ENCODE peak calls at places on chromosomes 3 and 15, in six cellular contexts. H, S, X, K, O and P are unnamed samples. For H3K4me1, the result is how much of the 10 kb centered on the place peaks cover.

GRCh38 chr15:88299502-88299901 is 43.0 kb upstream of the NTRK3 start:
- DNase-seq in O (no peak), X (no peak), H (no peak), K (no peak), S (no peak), P (no peak)

GRCh38 chr15:45714501-45715488 is 80.0 kb downstream of the SQOR start:
- DNase-seq in H (peak), S (peak), X (peak), K (peak), O (peak), P (peak)

GRCh38 chr3:119145500-119146167 is at the start of gene TEX55:
- DNase-seq in X (no peak), O (peak), S (peak), K (peak), H (peak), P (peak)

GRCh38 chr3:6580808-6581207 is 280.1 kb upstream of the GRM7 start:
- DNase-seq in S (no peak), H (no peak), O (no peak), K (no peak), X (no peak), P (no peak)

GRCh38 chr3:57147071-57147470 is 18.1 kb downstream of the IL17RD start:
- DNase-seq in S (no peak), O (no peak), K (no peak), X (no peak), H (no peak), P (no peak)

GRCh38 chr3:148718982-148719862 is 21.5 kb downstream of the AGTR1 start:
- DNase-seq in K (no peak), O (peak), X (no peak), H (peak), S (no peak), P (peak)

GRCh38 chr3:15405448-15406050 is 21.8 kb downstream of the METTL6 start:
- DNase-seq in H (peak), X (peak), K (no peak), O (no peak), S (peak), P (no peak)

GRCh38 chr3:9473496-9473895 is 76.1 kb downstream of the SETD5 start:
- DNase-seq in H (no peak), K (no peak), X (no peak), S (no peak), O (no peak), P (no peak)

GRCh38 chr3:44862221-44862637 is 517 bp downstream of the TMEM42 start:
- DNase-seq in S (peak), K (no peak), H (peak), O (no peak), X (peak), P (no peak)

GRCh38 chr3:186275436-186275835 is 86.6 kb downstream of the DGKG start:
- DNase-seq in X (no peak), S (no peak), O (no peak), K (no peak), H (no peak), P (no peak)

GRCh38 chr15:85785887-85786777 is 8.6 kb downstream of the KLHL25 start:
- DNase-seq in S (peak), X (no peak), H (peak), K (no peak), O (no peak), P (no peak)

GRCh38 chr15:35928847-35929246 is 382.9 kb upstream of the DPH6 start:
- DNase-seq in X (no peak), S (no peak), O (no peak), K (no peak), H (no peak), P (peak)

GRCh38 chr3:117788086-117788485 is 1078.5 kb downstream of the TUSC7 start:
- DNase-seq in X (no peak), H (peak), K (no peak), S (peak), O (no peak), P (no peak)

GRCh38 chr15:99929266-99929665 is 196.0 kb upstream of the LYSMD4 start:
- DNase-seq in S (no peak), K (peak), H (no peak), O (peak), X (no peak), P (no peak)

GRCh38 chr3:37668831-37669610 is 192.7 kb upstream of the CTDSPL start:
- DNase-seq in K (no peak), X (no peak), H (no peak), S (no peak), O (no peak), P (no peak)

GRCh38 chr15:57476533-57476975 is 100.2 kb downstream of the CGNL1 start:
- DNase-seq in X (no peak), S (peak), O (no peak), K (no peak), H (peak), P (no peak)

GRCh38 chr15:77004189-77004588 is 9.3 kb downstream of the PSTPIP1 start:
- DNase-seq in X (no peak), O (no peak), S (no peak), H (no peak), K (no peak), P (no peak)

GRCh38 chr3:184821034-184821433 is 9.1 kb downstream of the VPS8 start:
- DNase-seq in H (no peak), O (no peak), K (no peak), S (no peak), X (no peak), P (no peak)

GRCh38 chr3:23713641-23714040 is 92.1 kb upstream of the UBE2E1 start:
- DNase-seq in X (no peak), S (no peak), O (no peak), H (peak), K (no peak), P (no peak)

GRCh38 chr3:11145888-11146287 is 8.4 kb upstream of the HRH1 start:
- DNase-seq in S (peak), O (no peak), K (no peak), H (peak), X (no peak), P (no peak)

GRCh38 chr15:23570466-23570865 is 5.0 kb downstream of the MKRN3 start:
- DNase-seq in K (no peak), O (no peak), H (no peak), S (no peak), X (peak), P (peak)

GRCh38 chr15:76994001-76994400 is 925 bp upstream of the PSTPIP1 start:
- DNase-seq in X (no peak), O (no peak), H (no peak), K (no peak), S (no peak), P (no peak)

GRCh38 chr3:196757876-196758739 is 18.5 kb downstream of the PAK2 start:
- DNase-seq in S (peak), K (no peak), H (peak), O (no peak), X (no peak), P (no peak)

GRCh38 chr3:187987919-187988318 is 166.0 kb upstream of the LPP start:
- DNase-seq in O (no peak), K (no peak), X (no peak), H (no peak), S (no peak), P (no peak)

GRCh38 chr3:59317386-59317785 is 267.6 kb upstream of the CFAP20DC start:
- DNase-seq in X (no peak), S (no peak), K (no peak), H (no peak), O (no peak), P (no peak)

GRCh38 chr15:40323953-40324937 is 753 bp downstream of the INAFM2 start:
- DNase-seq in S (peak), H (no peak), O (no peak), X (no peak), K (peak), P (peak)

GRCh38 chr3:8500208-8500961 is 1.2 kb upstream of the LMCD1 start:
- DNase-seq in H (peak), X (no peak), K (no peak), O (peak), S (peak), P (peak)

GRCh38 chr3:149501524-149501923 is 27.0 kb downstream of the TM4SF4 start:
- DNase-seq in X (no peak), H (peak), S (peak), O (no peak), K (no peak), P (peak)

GRCh38 chr15:75346796-75347221 is at the start of gene NEIL1:
- DNase-seq in S (peak), K (no peak), H (no peak), X (no peak), O (peak), P (peak)

GRCh38 chr3:45134758-45135521 is 11.2 kb downstream of the CDCP1 start:
- DNase-seq in H (peak), O (no peak), X (no peak), S (no peak), K (no peak), P (no peak)

GRCh38 chr3:171541647-171542046 is 81.4 kb upstream of the TNIK start:
- DNase-seq in S (no peak), K (no peak), X (no peak), H (no peak), O (no peak), P (no peak)

GRCh38 chr15:22960587-22960986 is 19.6 kb downstream of the CYFIP1 start:
- DNase-seq in K (no peak), X (no peak), H (no peak), O (no peak), S (no peak), P (no peak)

GRCh38 chr3:34882764-34883163 is 756.6 kb upstream of the ARPP21 start:
- DNase-seq in X (no peak), O (no peak), H (no peak), S (no peak), K (no peak), P (no peak)

GRCh38 chr3:16216373-16216935 is 42.0 kb downstream of the GALNT15 start:
- DNase-seq in H (no peak), O (no peak), S (no peak), K (no peak), X (no peak), P (peak)

GRCh38 chr3:148203263-148204010 is 494.3 kb upstream of the AGTR1 start:
- DNase-seq in H (peak), S (no peak), X (no peak), K (no peak), O (no peak), P (no peak)

GRCh38 chr15:51369451-51369761 is 28.0 kb downstream of the GLDN start:
- DNase-seq in X (no peak), S (no peak), O (no peak), K (no peak), H (no peak), P (no peak)

GRCh38 chr3:45165497-45166282 is 19.5 kb upstream of the CDCP1 start:
- DNase-seq in S (no peak), X (no peak), O (no peak), H (no peak), K (no peak), P (no peak)

GRCh38 chr3:107432646-107433045 is 55.4 kb downstream of the CCDC54 start:
- DNase-seq in S (no peak), H (no peak), X (no peak), K (no peak), O (no peak), P (no peak)

GRCh38 chr3:31953636-31954035 is 27.4 kb downstream of the OSBPL10 start:
- DNase-seq in H (no peak), K (no peak), O (no peak), X (no peak), S (no peak), P (no peak)
- H3K4me1 ChIP-seq in H (under half), K (under half), O (under half), X (under half), S (under half), P (under half)

GRCh38 chr15:59137566-59137965 is 32.6 kb downstream of the CCNB2 start:
- DNase-seq in H (no peak), X (no peak), O (no peak), S (no peak), K (no peak), P (no peak)
- H3K14ac ChIP-seq in H (no peak), X (no peak), O (no peak), S (no peak), K (no peak), P (no peak)

GRCh38 chr3:27728195-27729087 is 6.3 kb upstream of the EOMES start:
- DNase-seq in H (no peak), O (peak), X (no peak), K (peak), S (no peak), P (no peak)
- H4K8ac ChIP-seq in H (no peak), O (no peak), X (no peak), K (no peak), S (no peak), P (no peak)

GRCh38 chr3:46928297-46928696 is 48.2 kb downstream of the CCDC12 start:
- DNase-seq in H (no peak), O (no peak), S (no peak), X (no peak), K (no peak), P (no peak)

GRCh38 chr3:46926447-46926846 is 48.9 kb downstream of the PTH1R start:
- DNase-seq in O (no peak), S (no peak), K (no peak), H (no peak), X (no peak), P (no peak)

GRCh38 chr3:46927718-46928073 is 48.8 kb downstream of the CCDC12 start:
- DNase-seq in K (no peak), S (no peak), H (no peak), O (no peak), X (no peak), P (no peak)

GRCh38 chr3:46926039-46926438 is 48.5 kb downstream of the PTH1R start:
- DNase-seq in X (no peak), S (peak), O (no peak), K (no peak), H (peak), P (no peak)

GRCh38 chr3:46926871-46927717 is 49.5 kb downstream of the CCDC12 start:
- DNase-seq in S (no peak), O (no peak), X (no peak), K (no peak), H (no peak), P (no peak)
- H3K4me1 ChIP-seq in S (under half), O (under half), X (under half), K (under half), H (under half), P (under half)

DNA sequence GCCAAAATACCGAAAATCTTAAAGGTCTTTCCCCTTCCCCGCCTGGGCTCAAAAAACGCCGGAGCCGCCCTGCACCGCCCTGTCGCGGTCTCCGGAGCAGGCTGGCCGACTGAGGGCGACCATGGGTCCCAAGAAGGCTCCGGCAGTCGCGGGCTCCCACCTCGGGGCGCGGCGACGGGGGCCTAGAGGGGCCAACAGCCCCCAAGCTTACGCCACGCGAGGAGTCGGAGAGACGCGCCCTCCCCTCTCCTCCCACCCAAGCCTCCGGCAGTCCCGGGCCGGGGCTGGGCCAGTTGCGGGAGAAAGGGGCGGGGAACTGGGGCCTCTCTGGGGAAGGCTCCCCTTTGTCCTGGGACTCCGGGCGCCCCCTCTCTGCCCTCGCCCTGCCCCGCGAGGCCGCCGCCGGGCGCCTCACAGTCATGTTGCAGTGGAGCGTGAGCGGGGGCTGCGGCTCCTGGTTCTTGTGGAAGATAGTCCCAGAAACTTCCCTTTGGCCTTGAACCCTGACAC is 69.1 kb downstream of the GOLGA8B start:
- DNase-seq in S (peak), O (no peak), X (no peak), H (no peak), K (peak), P (no peak)
- H3K14ac ChIP-seq in S (no peak), O (no peak), X (no peak), H (no peak), K (no peak), P (peak)

GRCh38 chr15:34717729-34718128 is 37.1 kb downstream of the GJD2 start:
- DNase-seq in O (no peak), K (no peak), S (no peak), X (no peak), H (peak), P (no peak)

GRCh38 chr15:34713635-34714034 is 41.2 kb downstream of the GJD2 start:
- DNase-seq in H (no peak), S (no peak), X (no peak), O (no peak), K (no peak), P (no peak)

GRCh38 chr15:34719051-34719882 is 35.5 kb downstream of the GJD2 start:
- DNase-seq in O (no peak), H (no peak), X (no peak), S (no peak), K (no peak), P (no peak)

GRCh38 chr15:34714476-34715121 is 40.2 kb downstream of the GJD2 start:
- DNase-seq in X (no peak), O (no peak), H (no peak), K (no peak), S (no peak), P (no peak)

DNA sequence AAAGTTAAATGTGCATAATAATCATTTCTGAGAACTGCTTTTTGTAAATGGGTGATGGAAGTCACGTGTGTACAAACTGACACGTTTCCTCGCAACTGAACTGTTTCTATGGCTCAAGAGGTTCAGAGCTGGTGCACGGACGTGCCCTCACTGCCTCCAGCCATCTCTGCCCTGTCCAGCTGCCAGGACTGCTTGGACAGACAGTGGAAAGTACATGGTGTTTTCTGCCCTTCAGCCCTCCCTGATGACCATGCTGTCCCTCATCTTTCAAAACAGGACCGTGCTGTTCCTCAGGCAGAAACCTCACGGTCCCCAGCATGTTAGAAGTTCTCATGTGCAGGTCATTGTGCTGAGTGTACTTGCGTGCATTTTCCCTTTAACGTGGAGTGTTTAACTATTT is 38.7 kb downstream of the GJD2 start:
- DNase-seq in X (no peak), H (no peak), K (no peak), S (no peak), O (no peak), P (no peak)
- H4K8ac ChIP-seq in X (no peak), H (no peak), K (peak), S (no peak), O (no peak), P (no peak)